ENCODE peak calls at places on chromosomes 13 and 19, in seven cellular contexts. K, X, J, H, R, Q and Y are unnamed samples.

GRCh38 chr19:52922841-52923781 is at the start of gene ZNF888:
- DNase-seq in K (peak; percentile 72), J (peak; percentile 95), H (peak; percentile 92), R (peak; percentile 93), Q (peak; percentile 86), X (peak; percentile 70), Y (peak; percentile 87)

GRCh38 chr13:29594710-29595379 is 643 bp downstream of the SLC7A1 start:
- DNase-seq in X (peak; percentile 59), H (peak; percentile 33), R (no peak), K (peak; percentile 29), Q (peak; percentile 70), J (no peak), Y (peak; percentile 74)

GRCh38 chr19:28427256-28428083 is 785.5 kb downstream of the UQCRFS1 start:
- DNase-seq in J (no peak), H (no peak), K (no peak), Q (no peak), X (no peak), R (peak; percentile 41), Y (no peak)

GRCh38 chr13:50788551-50788950 is 54.9 kb downstream of the DLEU7 start:
- DNase-seq in X (peak; percentile 2), J (no peak), R (no peak), Q (no peak), K (no peak), H (no peak), Y (no peak)

GRCh38 chr19:3403489-3404323 is 37.3 kb downstream of the NFIC start:
- DNase-seq in X (peak; percentile 97), J (no peak), R (no peak), H (no peak), Q (no peak), K (no peak), Y (peak; percentile 94)

GRCh38 chr13:42990991-42991891 is 800 bp downstream of the EPSTI1 start:
- DNase-seq in H (no peak), X (no peak), J (no peak), K (no peak), Q (peak; percentile 49), R (no peak), Y (no peak)

GRCh38 chr19:35013047-35013819 is 13.1 kb downstream of the GRAMD1A start:
- DNase-seq in H (peak; percentile 81), X (peak; percentile 57), R (peak; percentile 97), Q (peak; percentile 43), K (no peak), J (peak; percentile 89), Y (peak; percentile 67)

GRCh38 chr13:41708648-41709175 is 251.4 kb downstream of the RGCC start:
- DNase-seq in J (no peak), X (no peak), H (no peak), Q (peak; percentile 46), R (no peak), K (no peak), Y (no peak)

GRCh38 chr19:14028901-14029300 is 953 bp downstream of the RLN3 start:
- DNase-seq in Q (no peak), R (no peak), X (no peak), H (no peak), K (no peak), J (no peak), Y (no peak)

GRCh38 chr13:38766799-38767198 is 79.9 kb downstream of the FREM2 start:
- DNase-seq in H (no peak), K (no peak), J (no peak), Q (no peak), R (no peak), X (no peak), Y (no peak)

GRCh38 chr19:44635581-44636438 is 7.9 kb upstream of the PVR start:
- DNase-seq in H (no peak), Q (no peak), K (no peak), R (no peak), X (peak; percentile 63), J (no peak), Y (no peak)

GRCh38 chr13:108924154-108924940 is 294.9 kb downstream of the MYO16 start:
- DNase-seq in Q (no peak), R (no peak), H (peak; percentile 51), K (no peak), X (peak; percentile 84), J (no peak), Y (peak; percentile 81)
- H3K23ac ChIP-seq in Q (no peak overlapping the region), R (no peak overlapping the region), H (no peak overlapping the region), K (no peak overlapping the region), X (no peak overlapping the region), J (no peak overlapping the region), Y (no peak overlapping the region)

DNA sequence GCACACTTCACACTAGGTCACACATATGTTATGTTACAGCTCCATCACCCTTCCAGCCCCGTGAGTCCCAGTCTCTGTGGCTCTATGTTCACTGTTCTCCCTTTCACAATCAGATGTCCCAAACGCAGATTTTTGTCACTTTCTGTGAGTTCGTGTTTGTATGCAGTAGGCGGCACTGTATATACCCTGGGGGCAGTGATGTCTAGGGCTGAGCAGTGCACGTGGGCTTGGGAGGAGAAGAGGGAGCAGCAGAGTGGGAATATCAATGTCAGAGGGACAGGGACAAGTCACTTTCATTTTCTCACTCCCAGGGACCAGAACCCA is 22.0 kb downstream of the PSG1 start:
- DNase-seq in H (no peak), J (no peak), X (no peak), R (no peak), K (no peak), Q (no peak), Y (no peak)
- H3K23ac ChIP-seq in H (no peak overlapping the region), J (no peak overlapping the region), X (no peak overlapping the region), R (no peak overlapping the region), K (no peak overlapping the region), Q (no peak overlapping the region), Y (no peak overlapping the region)

GRCh38 chr13:34035178-34035577 is 217.2 kb downstream of the RFC3 start:
- DNase-seq in X (no peak), R (no peak), H (no peak), J (no peak), Q (no peak), K (no peak), Y (no peak)
- H3K23ac ChIP-seq in X (no peak overlapping the region), R (no peak overlapping the region), H (no peak overlapping the region), J (no peak overlapping the region), Q (no peak overlapping the region), K (no peak overlapping the region), Y (no peak overlapping the region)

GRCh38 chr13:47610687-47611086 is 390.4 kb downstream of the SUCLA2 start:
- DNase-seq in X (no peak), H (no peak), R (no peak), Q (no peak), J (no peak), K (no peak), Y (no peak)
- H3K23ac ChIP-seq in X (no peak overlapping the region), H (no peak overlapping the region), R (no peak overlapping the region), Q (no peak overlapping the region), J (no peak overlapping the region), K (no peak overlapping the region), Y (no peak overlapping the region)

DNA sequence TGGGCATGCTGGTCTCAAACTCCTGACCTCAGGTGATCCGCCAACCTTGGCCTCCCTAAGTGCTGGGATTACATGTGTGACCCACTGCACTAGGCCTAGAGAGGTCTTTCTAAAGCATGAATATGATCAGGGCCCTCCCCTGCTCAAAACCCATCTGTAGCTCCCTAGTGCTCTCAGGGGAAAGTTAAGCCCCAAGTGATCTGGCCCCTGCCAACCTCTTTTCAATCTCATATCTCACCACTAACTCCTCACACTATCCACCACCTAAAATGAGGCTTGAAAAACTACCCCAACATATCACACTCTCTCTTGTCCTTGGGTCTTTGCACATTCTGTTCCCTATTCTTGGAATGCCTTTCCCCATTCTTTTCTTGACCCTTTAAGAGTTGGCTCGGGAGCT is 2.0 kb upstream of the DMWD start:
- DNase-seq in H (no peak), X (no peak), J (no peak), K (no peak), R (no peak), Q (no peak), Y (no peak)
- H3K23ac ChIP-seq in H (no peak overlapping the region), X (no peak overlapping the region), J (no peak overlapping the region), K (no peak overlapping the region), R (no peak overlapping the region), Q (no peak overlapping the region), Y (no peak overlapping the region)

GRCh38 chr13:44422755-44423643 is 49.4 kb downstream of the SERP2 start:
- DNase-seq in J (no peak), K (no peak), H (no peak), Q (peak; percentile 32), R (peak; percentile 36), X (no peak), Y (no peak)

GRCh38 chr13:44426461-44426860 is 52.8 kb downstream of the SERP2 start:
- DNase-seq in X (no peak), Q (no peak), K (no peak), J (no peak), R (no peak), H (no peak), Y (no peak)

GRCh38 chr13:44425815-44426078 is 52.1 kb downstream of the SERP2 start:
- DNase-seq in K (no peak), Q (no peak), J (no peak), R (no peak), X (no peak), H (peak; percentile 71), Y (no peak)

GRCh38 chr13:44423824-44424223 is 50.2 kb downstream of the SERP2 start:
- DNase-seq in J (no peak), Q (no peak), R (no peak), X (no peak), K (no peak), H (no peak), Y (no peak)

GRCh38 chr13:44425041-44425814 is 51.6 kb downstream of the SERP2 start:
- DNase-seq in K (no peak), X (no peak), J (no peak), H (no peak), R (no peak), Q (no peak), Y (peak; percentile 63)
- H3K23ac ChIP-seq in K (no peak overlapping the region), X (no peak overlapping the region), J (no peak overlapping the region), H (no peak overlapping the region), R (no peak overlapping the region), Q (no peak overlapping the region), Y (no peak overlapping the region)

GRCh38 chr19:10690351-10690781 is 10.9 kb upstream of the QTRT1 start:
- DNase-seq in X (peak; percentile 37), K (no peak), J (peak; percentile 35), H (peak; percentile 25), R (no peak), Q (peak; percentile 50), Y (peak; percentile 56)
- H3K23ac ChIP-seq in X (no peak overlapping the region), K (peak overlapping the region; percentile 93), J (no peak overlapping the region), H (no peak overlapping the region), R (no peak overlapping the region), Q (no peak overlapping the region), Y (no peak overlapping the region)

DNA sequence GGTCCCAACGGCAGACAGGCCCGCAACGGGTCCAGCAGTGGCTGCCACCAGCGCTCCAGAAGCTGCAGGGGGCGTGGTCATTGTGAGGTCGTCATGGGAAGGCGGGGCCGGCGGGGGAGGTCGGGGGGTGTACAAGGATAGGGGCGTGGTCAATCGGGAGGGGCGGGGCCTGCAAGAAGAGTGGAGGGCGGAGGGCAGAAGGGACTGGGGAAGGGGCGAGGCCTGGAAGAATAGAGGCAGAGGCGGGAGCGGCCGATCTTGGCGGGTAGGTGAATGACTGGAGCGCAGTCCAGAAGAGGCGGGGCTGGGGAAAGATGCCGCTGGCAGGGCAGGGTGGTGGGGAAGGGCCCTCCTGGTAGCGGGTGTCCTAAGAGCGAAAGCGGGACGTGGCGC is 4.3 kb downstream of the FUZ start:
- DNase-seq in J (peak; percentile 98), R (peak; percentile 99), H (peak; percentile 96), X (peak; percentile 71), K (peak; percentile 94), Q (peak; percentile 68), Y (peak; percentile 88)
- H3K23ac ChIP-seq in J (no peak overlapping the region), R (no peak overlapping the region), H (no peak overlapping the region), X (peak overlapping the region; percentile 93), K (peak overlapping the region; percentile 76), Q (no peak overlapping the region), Y (no peak overlapping the region)